ENCODE peak calls at places on chromosomes 13 and 19, in six cellular contexts. J is osteoblast, I is hepatocyte, D is breast epithelium, O is IMR-90, Q is Karpas-422. Y is an unnamed sample.
A peak's percentile ranks its signal among the peaks of the same experiment; 100 is the strongest.

GRCh38 chr19:372306-372890 is 27.8 kb upstream of the MIER2 start:
- DNase-seq in J (peak; percentile 91), I (peak; percentile 57), D (no peak), O (peak; percentile 70), Q (peak; percentile 11), Y (no peak)

GRCh38 chr13:80132741-80133601 is 208.0 kb downstream of the SPRY2 start:
- DNase-seq in J (peak; percentile 75), I (peak; percentile 83), D (no peak), O (peak; percentile 62), Q (no peak), Y (peak; percentile 78)

GRCh38 chr13:99972190-99972731 is 694 bp upstream of the ZIC5 start:
- DNase-seq in J (peak; percentile 59), I (no peak), D (no peak), O (no peak), Q (no peak), Y (no peak)

GRCh38 chr13:106143392-106143791 is 392.1 kb downstream of the EFNB2 start:
- DNase-seq in J (no peak), I (no peak), D (no peak), O (peak; percentile 90), Q (no peak), Y (no peak)

GRCh38 chr13:36006347-36006746 is 124.8 kb downstream of the DCLK1 start:
- DNase-seq in J (no peak), I (no peak), D (no peak), O (no peak), Q (no peak), Y (no peak)

GRCh38 chr13:79196366-79196765 is 209.7 kb downstream of the RBM26 start:
- DNase-seq in J (no peak), I (no peak), D (no peak), O (no peak), Q (no peak), Y (no peak)

GRCh38 chr13:112744306-112745021 is 54.6 kb downstream of the ATP11A start:
- DNase-seq in J (peak; percentile 92), I (no peak), D (no peak), O (peak; percentile 63), Q (no peak), Y (no peak)

GRCh38 chr13:39634956-39635355 is 20.5 kb upstream of the COG6 start:
- DNase-seq in J (no peak), I (no peak), D (no peak), O (no peak), Q (no peak), Y (no peak)

GRCh38 chr19:47618771-47619170 is 9.8 kb downstream of the BICRA start:
- DNase-seq in J (peak; percentile 79), I (no peak), D (no peak), O (peak; percentile 43), Q (no peak), Y (no peak)

DNA sequence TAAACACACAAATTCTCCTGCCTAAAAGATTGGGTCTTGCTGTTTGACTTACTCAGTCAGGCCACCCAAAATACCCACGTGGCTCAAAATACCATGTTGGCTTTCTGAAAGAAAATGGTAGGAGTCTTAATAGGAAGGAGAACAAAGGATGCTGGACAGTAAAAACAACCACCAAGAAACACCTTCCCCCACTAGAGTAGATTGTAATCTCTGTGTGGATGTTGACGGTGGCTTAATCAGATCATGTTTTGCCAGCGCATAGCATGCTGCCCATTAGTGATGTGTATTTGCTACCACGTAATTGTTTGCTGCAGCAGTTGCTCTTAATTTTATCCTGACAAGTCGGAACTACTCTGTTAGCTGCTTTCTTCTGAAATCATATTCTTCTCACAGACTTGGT is 1229.3 kb upstream of the SLC10A2 start:
- DNase-seq in J (no peak), I (no peak), D (no peak), O (no peak), Q (peak; percentile 6), Y (no peak)
- H3K4me3 ChIP-seq in J (no peak overlapping the region), I (no peak overlapping the region), D (no peak overlapping the region), O (no peak overlapping the region), Q (no peak overlapping the region), Y (no peak overlapping the region)

DNA sequence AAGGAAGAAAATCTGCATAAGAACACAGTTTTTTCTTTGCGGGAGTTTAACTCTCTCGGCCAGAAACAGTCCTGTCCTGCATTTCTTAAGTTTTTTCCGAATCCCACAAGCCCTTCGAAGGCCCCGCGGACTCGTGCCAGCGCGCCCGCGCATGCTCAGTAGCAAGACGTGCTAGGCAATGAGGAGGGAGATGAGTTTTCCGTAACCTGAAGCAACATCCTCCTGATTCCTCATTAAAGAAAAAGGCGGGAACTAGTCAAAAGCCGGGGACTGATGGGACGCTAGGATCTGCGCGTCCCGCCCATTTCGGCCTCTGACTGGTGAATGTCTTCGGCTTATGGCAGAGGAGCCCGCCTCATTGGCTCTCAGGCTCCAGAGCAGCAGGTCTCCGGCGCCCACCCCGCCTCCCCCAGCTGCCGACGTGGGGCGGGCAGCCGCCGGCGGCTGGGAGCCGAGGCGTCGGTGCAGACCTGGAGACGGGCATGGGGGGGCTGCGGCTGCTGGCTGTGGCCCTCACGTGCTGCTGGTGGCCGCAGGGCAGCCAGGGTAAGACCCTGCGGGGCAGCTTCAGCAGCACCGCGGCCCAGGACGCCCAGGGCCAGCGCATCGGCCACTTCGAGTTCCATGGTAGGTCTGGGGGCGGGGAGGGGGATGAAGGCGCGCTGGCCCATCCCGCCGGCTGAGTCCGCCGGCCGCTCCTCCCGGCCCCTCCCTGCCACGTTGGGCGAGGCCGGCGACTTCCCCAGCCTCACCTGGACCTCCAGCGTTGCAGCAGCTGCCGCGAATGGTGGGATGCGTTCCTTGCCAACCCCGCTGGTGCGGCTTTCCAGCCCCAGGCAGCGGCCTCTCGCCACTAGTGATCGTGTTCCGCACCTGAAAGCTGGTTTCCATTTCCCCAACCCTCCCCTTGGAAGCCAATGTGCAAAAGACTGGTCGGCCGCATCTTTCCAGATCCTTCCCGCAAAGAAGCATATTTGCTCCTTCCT is at the start of gene GPR180:
- DNase-seq in J (peak; percentile 99), I (peak; percentile 98), D (peak; percentile 90), O (peak; percentile 100), Q (peak; percentile 99), Y (peak; percentile 95)
- H3K27ac ChIP-seq in J (peak within 1 kb of the TSS; percentile 86), I (peak within 1 kb of the TSS; percentile 73), D (peak within 1 kb of the TSS; percentile 78), O (peak within 1 kb of the TSS; percentile 85), Q (peak within 1 kb of the TSS; percentile 52), Y (peak within 1 kb of the TSS; percentile 88)

DNA sequence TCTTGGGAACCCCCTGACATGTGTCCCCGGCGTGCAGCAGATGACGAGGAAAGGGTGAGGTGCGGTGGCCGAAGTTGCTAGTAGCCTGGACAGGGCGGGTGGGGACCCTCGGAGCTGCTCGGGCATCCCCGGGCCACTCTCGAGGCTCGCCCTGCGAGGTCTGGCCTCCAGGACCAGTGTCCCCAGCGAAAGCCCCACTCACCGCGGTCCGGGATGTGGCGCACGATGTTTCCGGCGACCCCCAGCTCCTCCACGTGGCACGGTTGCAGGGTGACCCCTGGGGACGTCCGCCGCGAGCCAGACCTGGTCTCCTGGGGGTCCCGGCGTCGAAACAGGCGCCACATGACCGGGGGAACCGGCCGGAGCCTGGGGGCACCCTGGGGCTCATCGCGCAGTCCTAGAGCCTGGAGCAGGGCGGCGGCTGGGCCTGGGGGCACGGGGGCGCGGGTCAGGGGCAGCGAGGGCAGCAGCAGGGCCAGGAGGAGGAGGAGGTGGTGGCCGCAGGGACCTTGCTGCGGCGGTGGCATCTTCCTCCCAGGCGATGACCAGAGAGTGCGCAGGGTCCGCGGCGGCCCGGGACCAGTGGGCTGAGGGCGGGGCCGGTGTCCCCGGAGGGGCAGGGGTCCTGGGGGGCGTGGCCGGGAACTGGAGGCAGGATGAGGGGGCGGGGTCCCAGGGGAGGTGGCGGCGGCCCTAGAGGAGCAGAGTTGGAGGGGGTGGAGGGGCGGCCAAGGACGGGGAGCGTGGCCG is 26.0 kb downstream of the CERS1 start:
- DNase-seq in J (no peak), I (no peak), D (no peak), O (no peak), Q (no peak), Y (no peak)
- H3K4me3 ChIP-seq in J (no peak overlapping the region), I (no peak overlapping the region), D (no peak overlapping the region), O (no peak overlapping the region), Q (no peak overlapping the region), Y (no peak overlapping the region)

GRCh38 chr19:58381460-58382220 is 810 bp upstream of the ZNF837 start:
- DNase-seq in J (peak; percentile 32), I (no peak), D (no peak), O (no peak), Q (peak; percentile 87), Y (no peak)
- H3K27ac ChIP-seq in J (peak overlapping the region; percentile 92), I (peak overlapping the region; percentile 73), D (peak overlapping the region; percentile 92), O (peak overlapping the region; percentile 22), Q (peak overlapping the region; percentile 82), Y (peak overlapping the region; percentile 57)

GRCh38 chr13:65456150-65456912 is 1773.8 kb downstream of the PCDH9 start:
- DNase-seq in J (no peak), I (no peak), D (no peak), O (peak; percentile 66), Q (no peak), Y (no peak)

GRCh38 chr13:65454403-65454802 is 1775.7 kb downstream of the PCDH9 start:
- DNase-seq in J (no peak), I (no peak), D (no peak), O (no peak), Q (no peak), Y (no peak)

GRCh38 chr13:65453982-65454381 is 1776.2 kb downstream of the PCDH9 start:
- DNase-seq in J (no peak), I (no peak), D (no peak), O (no peak), Q (no peak), Y (no peak)
- H3K4me3 ChIP-seq in J (no peak overlapping the region), I (no peak overlapping the region), D (no peak overlapping the region), O (no peak overlapping the region), Q (no peak overlapping the region), Y (no peak overlapping the region)

GRCh38 chr13:71817335-71817734 is 49.7 kb downstream of the DACH1 start:
- DNase-seq in J (no peak), I (no peak), D (no peak), O (no peak), Q (no peak), Y (no peak)
- H3K27ac ChIP-seq in J (no peak overlapping the region), I (no peak overlapping the region), D (no peak overlapping the region), O (no peak overlapping the region), Q (no peak overlapping the region), Y (no peak overlapping the region)

Y was measured in dorsolateral prefrontal cortex.